ENCODE peak calls at places on chromosomes 7 and 10, in eight cellular contexts. S is neural progenitor cell, F is SK-N-SH, D is fibroblast of lung, T is GM23248, Q is GM23338, X is mammary epithelial cell, M is OCI-LY7. G is an unnamed sample. For H3K79me2, the result is how much of the 10 kb centered on the place peaks cover.

GRCh38 chr7:147567043-147567442 is 1023.5 kb upstream of the C7orf33 start:
- DNase-seq in D (no peak), Q (no peak), X (no peak), F (no peak), T (peak), S (no peak), M (no peak), G (no peak)

GRCh38 chr10:43292745-43293676 is 26.1 kb upstream of the RASGEF1A start:
- DNase-seq in D (peak), T (peak), M (peak), S (peak), F (peak), Q (peak), X (peak), G (peak)

GRCh38 chr10:26781797-26782196 is 79.0 kb downstream of the ABI1 start:
- DNase-seq in S (no peak), M (no peak), T (peak), X (peak), D (no peak), Q (no peak), F (no peak), G (no peak)

GRCh38 chr7:151866761-151867650 is 9.9 kb downstream of the PRKAG2 start:
- DNase-seq in X (no peak), M (no peak), F (no peak), S (no peak), Q (no peak), D (no peak), T (no peak), G (no peak)

GRCh38 chr10:74039561-74040145 is 41.7 kb downstream of the VCL start:
- DNase-seq in M (no peak), S (no peak), X (no peak), T (peak), Q (no peak), D (peak), F (no peak), G (no peak)

GRCh38 chr10:121591186-121591585 is 7.1 kb downstream of the FGFR2 start:
- DNase-seq in T (no peak), F (no peak), S (no peak), Q (no peak), X (no peak), D (no peak), M (no peak), G (no peak)

GRCh38 chr7:135380351-135380750 is 129.6 kb downstream of the CNOT4 start:
- DNase-seq in T (no peak), D (no peak), Q (no peak), F (no peak), S (peak), X (no peak), M (no peak), G (no peak)

GRCh38 chr10:125095228-125095627 is 65.1 kb downstream of the CTBP2 start:
- DNase-seq in D (no peak), F (no peak), X (no peak), T (no peak), M (no peak), Q (no peak), S (no peak), G (no peak)

GRCh38 chr10:75739454-75740143 is 308.2 kb downstream of the LRMDA start:
- DNase-seq in X (no peak), S (no peak), T (no peak), M (no peak), F (no peak), D (no peak), Q (no peak), G (no peak)

GRCh38 chr7:16066805-16067459 is 354.4 kb downstream of the CRPPA start:
- DNase-seq in F (no peak), D (peak), S (no peak), M (no peak), X (no peak), T (peak), Q (peak), G (no peak)

GRCh38 chr7:28708033-28708451 is 250.1 kb downstream of the TRIL start:
- DNase-seq in X (no peak), M (no peak), F (no peak), D (peak), Q (peak), S (no peak), T (peak), G (no peak)

GRCh38 chr10:593421-593820 is 96.0 kb downstream of the DIP2C start:
- DNase-seq in F (no peak), Q (no peak), D (no peak), M (no peak), S (no peak), T (no peak), X (no peak), G (no peak)

GRCh38 chr7:158658475-158658874 is 46.1 kb downstream of the NCAPG2 start:
- DNase-seq in F (no peak), T (no peak), X (no peak), D (no peak), M (no peak), S (no peak), Q (no peak), G (no peak)

GRCh38 chr7:75866129-75866496 is 12.7 kb upstream of the RHBDD2 start:
- DNase-seq in T (peak), F (no peak), M (no peak), D (no peak), S (no peak), X (no peak), Q (no peak), G (no peak)

GRCh38 chr7:79317728-79318127 is 135.7 kb downstream of the MAGI2 start:
- DNase-seq in Q (peak), S (peak), F (no peak), D (peak), X (peak), T (peak), M (no peak), G (no peak)

GRCh38 chr7:91034459-91035368 is 229.5 kb upstream of the FZD1 start:
- DNase-seq in D (peak), M (peak), F (peak), T (peak), S (peak), X (peak), Q (peak), G (peak)

DNA sequence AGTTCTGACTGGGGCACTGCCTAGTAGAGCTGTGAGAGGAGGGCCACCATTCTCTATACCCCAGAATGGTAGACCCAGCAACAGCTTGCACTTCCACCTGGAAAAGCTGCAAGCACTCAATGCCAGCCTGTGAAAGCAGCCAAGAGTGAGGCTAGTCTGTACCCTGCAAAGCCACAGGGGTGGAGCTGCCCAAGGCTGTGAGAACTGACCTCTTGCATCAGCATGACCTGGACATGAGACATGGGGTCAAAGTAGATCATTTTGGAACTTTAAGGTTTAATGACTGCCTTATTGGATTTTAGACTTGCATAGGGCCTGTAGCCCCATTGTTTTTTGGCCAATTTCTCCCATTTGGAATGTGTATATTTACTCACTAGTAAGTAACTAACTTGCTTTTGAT is 206.3 kb downstream of the TPK1 start:
- DNase-seq in Q (no peak), T (no peak), D (no peak), S (no peak), M (no peak), F (no peak), X (no peak), G (no peak)
- H2AFZ ChIP-seq in Q (no peak), T (no peak), D (no peak), S (no peak), M (no peak), F (no peak), X (no peak), G (no peak)

DNA sequence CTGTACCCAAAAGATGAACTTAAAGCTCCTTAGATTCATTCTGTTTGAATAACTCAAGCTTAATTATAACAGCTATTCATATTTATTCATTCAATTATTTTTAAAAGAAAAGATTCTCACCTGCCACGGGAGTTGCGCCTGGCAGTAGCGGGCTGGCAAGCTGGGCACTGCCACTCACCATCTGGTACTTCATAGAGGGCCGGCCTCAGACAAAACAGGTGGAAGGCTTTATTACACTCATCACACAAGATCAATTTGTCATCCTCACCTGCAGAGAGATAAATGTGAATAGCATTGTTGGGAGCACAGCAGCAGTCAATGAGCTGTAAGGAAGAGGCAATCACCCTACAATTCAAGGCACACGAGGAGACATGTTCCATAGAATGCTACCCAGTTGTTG is 15.8 kb downstream of the FZD9 start:
- DNase-seq in M (no peak), S (no peak), Q (no peak), T (no peak), X (no peak), F (no peak), D (no peak), G (no peak)
- H3K4me2 ChIP-seq in M (no peak), S (no peak), Q (no peak), T (no peak), X (no peak), F (no peak), D (no peak), G (no peak)

GRCh38 chr7:92809397-92810241 is 26.8 kb downstream of the CDK6 start:
- DNase-seq in M (peak), F (no peak), S (peak), D (peak), T (peak), Q (peak), X (peak), G (peak)
- H3K79me2 ChIP-seq in M (half or more), F (half or more), S (under half), D (half or more), T (half or more), Q (under half), X (half or more), G (half or more)

DNA sequence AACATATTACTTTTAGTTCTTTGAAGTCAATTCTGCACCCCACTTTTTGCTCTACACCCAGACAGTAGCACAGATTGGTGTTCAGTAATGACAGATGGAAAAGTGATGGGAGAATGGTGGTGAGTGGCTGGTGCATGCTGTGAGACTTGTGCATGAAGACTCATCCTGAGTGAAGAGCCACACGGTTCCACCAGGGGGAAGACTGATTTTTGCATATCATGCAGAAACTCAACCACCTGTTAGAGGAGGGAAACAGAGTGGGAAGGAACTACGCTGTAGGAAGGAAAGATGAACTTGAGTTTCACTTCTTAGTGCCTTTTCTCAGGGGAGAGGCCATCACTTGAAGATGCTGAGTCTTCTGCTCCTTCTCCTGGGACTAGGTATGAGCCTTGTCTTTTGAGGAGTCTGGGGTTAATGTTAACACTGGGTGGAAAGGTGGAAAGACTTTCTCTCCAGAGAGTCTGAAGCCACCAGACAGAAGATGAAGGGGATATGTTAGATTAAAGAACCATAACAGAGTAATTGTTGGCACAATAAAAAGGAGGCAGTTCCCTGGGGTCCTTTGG is 9.3 kb upstream of the PRSS1 start:
- DNase-seq in T (no peak), Q (peak), F (no peak), M (peak), X (no peak), S (no peak), D (no peak), G (peak)
- H2AFZ ChIP-seq in T (no peak), Q (no peak), F (no peak), M (peak), X (no peak), S (no peak), D (no peak), G (peak)

DNA sequence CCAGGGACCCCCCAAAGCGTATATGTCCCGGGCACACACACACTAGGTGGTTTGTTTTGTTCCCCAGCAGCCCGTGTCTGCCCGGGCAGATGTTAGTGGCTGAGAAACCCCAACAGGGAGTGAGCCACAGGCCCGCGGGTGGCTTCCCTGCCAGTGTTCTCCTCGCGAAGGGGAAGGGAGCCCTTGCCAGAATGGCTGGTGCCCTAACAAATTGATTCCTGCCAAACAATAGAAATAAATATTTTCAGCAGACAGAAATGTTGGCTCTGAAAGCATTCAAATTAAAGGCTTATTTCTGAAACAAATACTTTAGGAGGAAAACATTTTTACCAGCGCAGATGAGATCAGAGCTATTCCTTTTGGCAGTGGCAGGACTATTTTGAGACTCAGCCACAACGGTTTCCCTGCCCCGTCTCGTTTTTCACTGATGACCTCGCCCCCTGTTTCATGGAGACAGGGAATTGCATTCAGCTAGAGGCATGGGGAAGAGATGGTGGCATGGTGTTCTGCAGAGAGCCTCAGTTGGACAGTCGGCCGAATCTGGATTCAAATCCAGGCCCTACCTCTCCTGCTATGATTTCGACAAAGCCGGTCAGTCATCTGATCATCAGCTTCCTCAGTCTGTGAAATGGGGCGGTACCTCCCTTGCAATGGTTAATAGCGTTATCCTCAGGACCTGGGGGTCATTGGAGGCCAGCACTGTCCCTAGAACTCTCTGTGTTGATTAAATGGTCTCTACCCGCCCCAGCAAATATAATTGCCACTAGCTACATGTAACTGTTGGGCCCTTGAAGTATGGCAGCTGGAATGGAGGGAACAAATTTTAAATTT is 84.5 kb downstream of the CUX1 start:
- DNase-seq in X (no peak), S (no peak), F (no peak), M (no peak), D (peak), Q (no peak), T (peak), G (no peak)
- H3K4me2 ChIP-seq in X (no peak), S (no peak), F (no peak), M (no peak), D (peak), Q (no peak), T (no peak), G (no peak)

DNA sequence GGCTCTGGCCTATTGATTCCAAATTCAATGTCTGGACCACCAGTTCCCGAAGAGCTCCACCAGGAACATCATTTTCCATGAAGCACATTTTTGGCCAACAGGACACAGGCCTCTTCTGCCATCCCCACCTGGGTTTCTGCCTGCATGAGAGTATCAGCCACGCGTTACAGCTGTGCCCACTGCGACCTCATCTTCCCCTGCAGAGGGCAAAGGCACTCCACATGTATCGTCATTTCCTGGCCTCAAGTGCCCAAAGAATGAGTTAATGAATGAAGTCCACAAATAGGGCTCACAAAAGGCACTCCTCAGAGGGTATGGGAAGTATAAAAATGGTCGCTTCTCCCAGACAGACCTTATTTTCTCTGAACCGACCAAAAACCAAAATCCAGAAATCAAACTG is 18.5 kb downstream of the ELMO1 start:
- DNase-seq in S (no peak), Q (no peak), F (no peak), X (no peak), M (no peak), D (no peak), T (no peak), G (no peak)
- H3K79me2 ChIP-seq in S (under half), Q (under half), F (under half), X (under half), M (under half), D (under half), T (under half), G (under half)

DNA sequence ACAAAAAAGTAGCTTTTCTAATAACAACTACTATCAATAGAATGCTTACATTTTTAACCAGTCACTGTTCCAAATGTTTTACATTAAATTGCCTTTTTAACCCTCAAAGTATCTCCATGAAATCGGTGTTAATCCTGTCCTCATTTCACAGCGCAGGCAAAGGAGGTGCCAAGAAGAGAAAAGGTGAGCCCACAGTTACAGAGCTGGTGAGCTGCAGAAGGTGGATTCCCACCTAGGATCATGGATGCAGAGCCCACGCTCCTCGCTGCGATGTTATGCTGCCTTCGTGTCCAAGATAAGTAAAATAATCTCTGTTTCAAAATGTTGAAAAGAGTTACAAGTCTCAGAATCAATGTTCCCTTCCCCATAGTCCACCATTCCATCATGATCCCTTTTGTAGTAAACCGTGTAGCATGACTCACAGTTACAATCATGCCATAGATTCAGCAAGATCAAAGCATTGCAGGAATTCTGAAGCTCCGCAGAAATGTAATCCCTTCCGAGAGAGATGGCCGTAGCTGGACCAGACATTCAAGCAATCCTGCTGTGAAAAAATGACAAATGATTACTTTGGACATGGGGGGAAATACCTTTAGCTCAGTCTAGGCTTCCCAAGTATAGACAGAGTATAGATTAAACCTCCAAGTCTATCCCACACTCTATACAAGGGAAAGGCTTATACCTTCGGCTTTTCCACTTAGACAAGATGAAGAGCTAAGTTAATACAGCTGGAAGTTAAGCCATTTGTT is 394.7 kb upstream of the AKR1E2 start:
- DNase-seq in Q (no peak), T (no peak), X (no peak), D (peak), M (no peak), S (no peak), F (no peak), G (no peak)
- H2AFZ ChIP-seq in Q (peak), T (no peak), X (no peak), D (peak), M (no peak), S (no peak), F (peak), G (no peak)

DNA sequence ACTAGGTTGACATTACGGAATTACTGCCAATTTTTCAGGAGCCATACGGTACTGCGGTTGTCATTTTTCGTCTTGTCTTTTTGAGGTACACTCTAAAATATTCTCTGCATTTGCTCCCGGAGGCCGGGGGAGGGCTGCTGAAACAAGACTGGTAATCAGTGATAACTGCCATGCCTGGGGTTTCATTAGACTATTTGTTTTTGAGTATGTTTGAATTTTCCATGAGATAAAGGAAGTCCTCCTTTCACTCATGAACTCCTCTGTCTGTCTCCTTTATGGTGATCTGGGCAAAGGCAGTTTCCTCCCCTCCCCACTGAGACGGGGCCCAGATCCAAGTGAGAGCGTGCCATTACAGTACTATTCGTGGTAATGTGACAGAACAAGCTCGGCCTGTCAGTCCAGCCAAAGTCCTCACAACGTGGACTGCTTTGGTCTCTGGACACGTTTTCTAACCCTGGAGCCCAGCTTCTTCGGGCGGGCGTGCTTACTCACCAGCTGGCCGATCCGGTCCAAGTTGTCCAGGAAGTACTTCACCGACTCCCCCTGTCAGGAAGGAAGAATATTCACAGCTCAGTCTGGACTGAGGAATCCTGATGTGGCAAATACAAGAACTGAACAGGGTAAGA is 45.1 kb downstream of the AMZ1 start:
- DNase-seq in X (no peak), F (no peak), D (peak), Q (no peak), S (no peak), M (no peak), T (peak), G (no peak)
- H3K4me2 ChIP-seq in X (no peak), F (no peak), D (no peak), Q (no peak), S (no peak), M (no peak), T (no peak), G (no peak)

G was measured in MM.1S.